ENCODE peak calls at places on chromosomes 11 and 22, in eight cellular contexts. A, J, F, K, V, Y, R and X are unnamed samples.

GRCh38 chr11:20584093-20584774 is 15.2 kb upstream of the SLC6A5 start:
- DNase-seq in A (no peak), J (no peak), F (no peak), K (no peak), V (no peak), Y (peak; percentile 90), R (no peak), X (no peak)

GRCh38 chr11:17403977-17404759 is 15.7 kb upstream of the KCNJ11 start:
- DNase-seq in A (no peak), J (no peak), F (no peak), K (no peak), V (no peak), Y (no peak), R (no peak), X (no peak)

GRCh38 chr11:123083623-123084029 is 21.7 kb upstream of the HSPA8 start:
- DNase-seq in A (peak; percentile 95), J (peak; percentile 90), F (peak; percentile 76), K (peak; percentile 100), V (peak; percentile 60), Y (peak; percentile 95), R (peak; percentile 86), X (peak; percentile 86)

GRCh38 chr11:125381499-125381898 is 114.6 kb downstream of the FEZ1 start:
- DNase-seq in A (no peak), J (no peak), F (no peak), K (no peak), V (no peak), Y (no peak), R (no peak), X (no peak)

GRCh38 chr11:23569547-23569946 is 709.3 kb upstream of the CCDC179 start:
- DNase-seq in A (no peak), J (no peak), F (no peak), K (no peak), V (no peak), Y (no peak), R (no peak), X (no peak)

GRCh38 chr11:45021692-45022130 is 71.0 kb upstream of the TP53I11 start:
- DNase-seq in A (peak; percentile 33), J (peak; percentile 23), F (no peak), K (no peak), V (peak; percentile 83), Y (no peak), R (peak; percentile 24), X (no peak)

GRCh38 chr22:37370306-37370979 is 56.8 kb downstream of the ELFN2 start:
- DNase-seq in A (no peak), J (no peak), F (peak; percentile 29), K (no peak), V (peak; percentile 37), Y (no peak), R (peak; percentile 39), X (no peak)

GRCh38 chr11:99884750-99885149 is 802.3 kb upstream of the ARHGAP42 start:
- DNase-seq in A (no peak), J (no peak), F (no peak), K (no peak), V (no peak), Y (no peak), R (no peak), X (no peak)

GRCh38 chr22:45009881-45010531 is at the start of gene PHF21B:
- DNase-seq in A (peak; percentile 91), J (peak; percentile 87), F (peak; percentile 37), K (no peak), V (peak; percentile 57), Y (peak; percentile 18), R (no peak), X (no peak)

DNA sequence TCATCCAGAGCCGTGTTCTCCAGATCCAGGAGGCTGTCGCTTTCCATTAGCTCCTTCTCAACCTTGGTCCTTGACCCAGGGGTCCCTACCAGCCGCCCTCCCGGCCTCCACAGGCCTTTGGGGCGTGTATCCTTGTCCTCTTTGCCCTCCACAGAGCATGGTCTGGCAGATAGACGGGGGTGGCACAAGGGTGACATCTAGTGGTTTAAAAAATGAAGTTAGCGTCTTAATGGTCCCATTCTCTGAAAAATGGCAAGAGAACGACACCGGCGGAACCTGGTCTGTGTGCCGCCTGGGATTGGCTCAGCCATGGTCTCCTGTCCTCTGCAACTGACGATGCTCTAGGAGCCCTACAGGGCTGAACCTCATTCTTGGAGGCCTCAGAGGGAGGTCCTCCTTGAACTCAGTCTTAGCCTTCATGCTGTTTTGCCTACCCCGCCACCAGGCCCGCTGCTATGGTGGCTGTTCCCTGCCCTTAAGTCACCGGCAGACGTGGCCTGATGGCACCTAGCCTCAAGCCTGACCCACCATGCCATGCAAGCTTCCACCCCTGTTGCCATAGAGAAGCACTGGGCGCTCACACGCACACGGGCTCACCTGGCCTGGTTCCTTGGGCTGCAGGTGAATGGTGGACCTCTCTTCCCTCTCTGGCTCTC is 152.1 kb upstream of the SYN3 start:
- DNase-seq in A (peak; percentile 56), J (no peak), F (no peak), K (peak; percentile 46), V (no peak), Y (peak; percentile 26), R (peak; percentile 9), X (no peak)
- TF ChIP-seq CTCF in A (peak; percentile 70), J (no peak), F (no peak), K (peak; percentile 60), V (peak; percentile 59), Y (peak; percentile 77), R (peak; percentile 52), X (peak; percentile 83)

DNA sequence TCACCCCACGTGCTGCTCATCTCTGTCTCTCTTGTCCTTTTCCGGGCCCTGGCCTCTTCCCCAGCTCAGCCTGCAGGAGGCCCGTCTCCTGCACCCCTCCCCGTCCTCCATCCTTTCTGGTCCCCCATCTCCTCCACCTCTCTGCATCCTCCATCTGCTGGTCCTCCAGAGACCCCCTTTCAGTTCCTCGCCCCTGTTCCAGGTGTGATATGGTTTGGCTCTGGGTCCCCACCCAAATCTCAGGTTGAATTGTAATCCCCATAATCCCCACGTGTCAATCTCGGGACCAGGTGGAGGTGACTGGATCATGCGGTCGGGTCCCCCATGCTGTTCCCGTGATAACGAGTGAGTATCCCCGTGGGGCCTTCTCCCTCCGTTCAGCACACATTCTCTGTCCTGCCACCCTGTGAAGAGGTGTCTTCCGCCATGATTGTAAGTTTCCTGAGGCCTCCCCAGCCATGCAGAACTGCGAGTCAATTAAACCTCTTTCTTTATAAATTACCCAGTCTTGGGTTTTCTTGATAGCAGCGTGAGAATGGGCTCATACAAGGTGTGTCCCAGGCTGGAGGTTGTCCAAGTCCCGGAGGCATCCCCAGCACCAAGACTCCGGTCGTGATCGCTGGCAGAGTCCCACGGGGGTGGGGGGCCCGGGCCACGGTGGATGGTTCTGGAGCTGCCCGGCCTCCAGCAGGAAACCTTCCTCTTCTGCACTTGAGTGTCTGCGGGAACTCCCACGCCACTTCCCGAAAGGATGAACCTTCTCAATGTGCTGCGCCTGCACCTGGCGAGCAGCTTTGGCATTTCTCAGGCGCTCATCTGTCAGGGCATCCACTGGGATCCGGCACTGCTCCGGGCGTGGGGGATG is 29.0 kb upstream of the TOLLIP start:
- DNase-seq in A (no peak), J (peak; percentile 46), F (no peak), K (no peak), V (no peak), Y (no peak), R (no peak), X (no peak)
- H3K27me3 ChIP-seq in A (no peaks in the 10 kb centered on the region), J (no peaks in the 10 kb centered on the region), F (no peaks in the 10 kb centered on the region), K (no peaks in the 10 kb centered on the region), V (no peaks in the 10 kb centered on the region), Y (peaks cover 29% of the 10 kb centered on the region), R (no peaks in the 10 kb centered on the region), X (no peaks in the 10 kb centered on the region)

DNA sequence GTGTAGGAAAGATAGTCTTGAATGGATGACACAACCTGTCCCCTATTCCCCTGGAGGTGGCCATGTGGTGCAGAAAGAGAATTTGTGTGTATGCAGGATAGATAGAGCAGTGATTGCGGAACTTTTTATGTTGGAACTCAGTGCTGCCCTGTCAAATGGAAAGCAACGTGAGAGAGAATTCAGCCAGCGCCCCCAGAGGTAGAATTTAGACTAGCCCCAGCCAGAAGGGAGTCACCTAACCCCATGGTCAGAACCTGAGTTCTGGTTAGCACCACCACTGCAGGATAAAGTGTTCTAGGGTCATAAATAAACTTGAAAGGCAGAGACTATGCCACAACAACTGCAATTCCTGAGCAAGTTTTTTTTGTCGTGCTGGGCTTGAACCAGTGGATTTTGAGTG is 152.9 kb upstream of the GRIA4 start:
- DNase-seq in A (peak; percentile 4), J (no peak), F (no peak), K (no peak), V (no peak), Y (no peak), R (no peak), X (no peak)
- TF ChIP-seq CTCF in A (peak; percentile 45), J (no peak), F (no peak), K (peak; percentile 59), V (no peak), Y (no peak), R (no peak), X (no peak)

GRCh38 chr11:61574611-61575010 is 6.3 kb downstream of the SYT7 start:
- DNase-seq in A (no peak), J (no peak), F (no peak), K (no peak), V (no peak), Y (no peak), R (no peak), X (no peak)

GRCh38 chr11:61571337-61571736 is 9.5 kb downstream of the SYT7 start:
- DNase-seq in A (no peak), J (no peak), F (no peak), K (no peak), V (no peak), Y (no peak), R (no peak), X (no peak)

GRCh38 chr11:61572913-61573312 is 8.0 kb downstream of the SYT7 start:
- DNase-seq in A (no peak), J (no peak), F (no peak), K (no peak), V (no peak), Y (no peak), R (no peak), X (no peak)

GRCh38 chr11:61569701-61570100 is 11.2 kb downstream of the SYT7 start:
- DNase-seq in A (no peak), J (no peak), F (no peak), K (no peak), V (no peak), Y (no peak), R (no peak), X (no peak)

DNA sequence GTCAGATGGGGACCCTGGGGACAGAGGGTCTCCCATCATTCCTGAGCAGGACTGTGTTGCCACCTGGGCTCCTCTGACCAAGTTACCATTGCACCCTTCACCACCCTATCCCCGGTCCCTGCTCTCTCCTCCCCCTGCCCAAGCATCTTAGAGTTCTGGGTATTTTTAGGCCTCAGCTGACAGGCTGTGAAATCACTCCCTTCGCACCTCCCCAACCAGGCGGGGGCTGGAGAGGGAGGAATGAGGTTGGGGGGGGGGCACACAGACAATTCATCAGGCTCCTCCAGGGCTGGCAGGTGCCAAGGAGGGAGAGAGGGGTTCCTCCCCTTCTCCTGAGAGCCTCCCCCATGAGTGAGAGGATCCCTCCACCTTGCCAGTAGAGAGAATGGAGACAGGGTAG is 9.0 kb downstream of the SYT7 start:
- DNase-seq in A (no peak), J (no peak), F (no peak), K (no peak), V (no peak), Y (no peak), R (no peak), X (no peak)
- H3K27me3 ChIP-seq in A (peaks cover 47% of the 10 kb centered on the region), J (no peaks in the 10 kb centered on the region), F (peaks cover 70% of the 10 kb centered on the region), K (no peaks in the 10 kb centered on the region), V (peaks cover 13% of the 10 kb centered on the region), Y (peaks cover 29% of the 10 kb centered on the region), R (peaks cover 36% of the 10 kb centered on the region), X (peaks cover 14% of the 10 kb centered on the region)